ENCODE peak calls at places on chromosomes 3 and 15, in seven cellular contexts. U, O, M, R, L, Z and S are unnamed samples.

GRCh38 chr3:143445118-143445517 is 325.5 kb downstream of the CHST2 start:
- DNase-seq in O (no peak), M (no peak), R (peak; percentile 43), U (no peak), Z (no peak), L (no peak), S (no peak)

GRCh38 chr3:69451594-69451993 is 65.7 kb upstream of the FRMD4B start:
- DNase-seq in M (no peak), O (no peak), R (no peak), L (peak; percentile 78), Z (no peak), U (no peak), S (no peak)

GRCh38 chr3:113606539-113607218 is 74.3 kb downstream of the SIDT1 start:
- DNase-seq in Z (no peak), O (no peak), U (no peak), M (no peak), L (no peak), R (peak; percentile 75), S (no peak)

GRCh38 chr3:131655076-131655685 is 152.4 kb upstream of the MRPL3 start:
- DNase-seq in U (no peak), R (no peak), O (no peak), L (no peak), M (no peak), Z (no peak), S (no peak)

GRCh38 chr3:10867384-10867783 is 51.4 kb downstream of the SLC6A11 start:
- DNase-seq in Z (no peak), M (no peak), L (no peak), U (peak; percentile 24), R (no peak), O (no peak), S (peak; percentile 71)

GRCh38 chr15:33154366-33155166 is 39.9 kb downstream of the FMN1 start:
- DNase-seq in R (no peak), Z (no peak), L (no peak), U (no peak), O (no peak), M (no peak), S (no peak)

GRCh38 chr3:145817870-145818483 is 343.0 kb downstream of the PLOD2 start:
- DNase-seq in Z (no peak), L (no peak), R (no peak), U (no peak), M (no peak), O (no peak), S (no peak)

GRCh38 chr3:150430272-150430671 is 22.2 kb downstream of the TSC22D2 start:
- DNase-seq in U (no peak), M (no peak), Z (no peak), O (no peak), R (no peak), L (no peak), S (no peak)

GRCh38 chr3:72888546-72889309 is 882 bp downstream of the GXYLT2 start:
- DNase-seq in Z (peak; percentile 17), U (peak; percentile 24), O (no peak), R (no peak), L (no peak), M (peak; percentile 51), S (no peak)

GRCh38 chr3:8665407-8665896 is 20.9 kb upstream of the SSUH2 start:
- DNase-seq in U (no peak), M (peak; percentile 56), R (peak; percentile 67), Z (no peak), L (no peak), O (no peak), S (no peak)

GRCh38 chr3:114718897-114719208 is 425.0 kb downstream of the TIGIT start:
- DNase-seq in U (no peak), R (no peak), O (no peak), Z (no peak), L (no peak), M (peak; percentile 25), S (no peak)

GRCh38 chr3:35422826-35423601 is 216.3 kb upstream of the ARPP21 start:
- DNase-seq in Z (no peak), M (no peak), L (no peak), R (no peak), O (no peak), U (no peak), S (no peak)

GRCh38 chr3:156981005-156981404 is 154.9 kb downstream of the LEKR1 start:
- DNase-seq in Z (no peak), L (no peak), O (no peak), R (no peak), M (no peak), U (no peak), S (no peak)

GRCh38 chr15:35886765-35887164 is 340.8 kb upstream of the DPH6 start:
- DNase-seq in O (no peak), R (no peak), U (no peak), Z (no peak), L (peak; percentile 20), M (no peak), S (no peak)

GRCh38 chr3:42752441-42752840 is 20.6 kb downstream of the CCDC13 start:
- DNase-seq in M (no peak), O (no peak), Z (no peak), U (no peak), L (no peak), R (no peak), S (no peak)

GRCh38 chr15:89051875-89052274 is 36.4 kb upstream of the ABHD2 start:
- DNase-seq in R (no peak), U (no peak), O (no peak), Z (no peak), M (peak; percentile 12), L (no peak), S (no peak)

GRCh38 chr15:52520421-52520820 is 8.3 kb downstream of the MYO5A start:
- DNase-seq in O (no peak), R (no peak), Z (no peak), L (no peak), M (no peak), U (no peak), S (no peak)

GRCh38 chr3:185308126-185308754 is 54.4 kb upstream of the EHHADH start:
- DNase-seq in Z (peak; percentile 34), R (peak; percentile 49), L (peak; percentile 44), O (peak; percentile 51), U (peak; percentile 79), M (peak; percentile 71), S (peak; percentile 67)

GRCh38 chr15:63157066-63157890 is at the start of gene RPS27L:
- DNase-seq in L (peak; percentile 95), O (peak; percentile 78), R (peak; percentile 77), M (peak; percentile 88), U (peak; percentile 95), Z (peak; percentile 87), S (peak; percentile 90)

GRCh38 chr15:69035205-69035917 is 20.9 kb downstream of the NOX5 start:
- DNase-seq in M (peak; percentile 23), L (no peak), O (no peak), R (no peak), Z (peak; percentile 21), U (peak; percentile 64), S (peak; percentile 67)

GRCh38 chr15:35329521-35329921 is 216.4 kb downstream of the DPH6 start:
- DNase-seq in Z (no peak), O (no peak), L (no peak), M (no peak), U (no peak), R (no peak), S (no peak)

GRCh38 chr3:194328080-194328571 is 23.0 kb downstream of the CPN2 start:
- DNase-seq in R (no peak), Z (no peak), M (no peak), U (peak; percentile 47), L (peak; percentile 56), O (no peak), S (no peak)

GRCh38 chr3:86830566-86830965 is 160.4 kb downstream of the VGLL3 start:
- DNase-seq in M (no peak), O (no peak), Z (no peak), R (no peak), U (no peak), L (no peak), S (no peak)
- TF ChIP-seq JUND in M (no peak), O (no peak), Z (no peak), R (no peak), U (no peak), L (no peak), S (no peak)

GRCh38 chr3:44915702-44916438 is 41.5 kb downstream of the TGM4 start:
- DNase-seq in Z (no peak), M (peak; percentile 20), L (peak; percentile 35), R (no peak), U (peak; percentile 28), O (no peak), S (no peak)
- TF ChIP-seq JUND in Z (no peak), M (no peak), L (no peak), R (no peak), U (no peak), O (no peak), S (no peak)

DNA sequence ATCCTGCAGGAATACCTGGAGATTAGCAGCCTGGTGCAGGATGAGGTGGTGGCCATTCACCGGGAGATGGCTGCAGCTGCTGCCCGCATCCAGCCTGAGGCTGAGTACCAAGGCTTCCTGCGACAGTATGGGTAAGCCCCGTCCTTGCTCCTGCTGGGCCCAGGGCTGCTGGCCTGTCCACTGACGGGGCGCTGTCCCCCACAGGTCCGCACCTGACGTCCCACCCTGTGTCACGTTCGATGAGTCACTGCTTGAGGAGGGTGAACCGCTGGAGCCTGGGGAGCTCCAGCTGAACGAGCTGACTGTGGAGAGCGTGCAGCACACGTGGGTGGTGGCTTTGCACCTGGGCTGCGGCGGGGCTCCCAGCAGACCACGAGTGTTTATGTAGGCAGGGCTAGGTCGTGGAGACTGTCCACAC is 5.0 kb downstream of the FES start:
- DNase-seq in O (no peak), U (no peak), L (no peak), R (no peak), Z (no peak), M (no peak), S (no peak)
- TF ChIP-seq JUND in O (no peak), U (no peak), L (no peak), R (no peak), Z (no peak), M (no peak), S (no peak)

DNA sequence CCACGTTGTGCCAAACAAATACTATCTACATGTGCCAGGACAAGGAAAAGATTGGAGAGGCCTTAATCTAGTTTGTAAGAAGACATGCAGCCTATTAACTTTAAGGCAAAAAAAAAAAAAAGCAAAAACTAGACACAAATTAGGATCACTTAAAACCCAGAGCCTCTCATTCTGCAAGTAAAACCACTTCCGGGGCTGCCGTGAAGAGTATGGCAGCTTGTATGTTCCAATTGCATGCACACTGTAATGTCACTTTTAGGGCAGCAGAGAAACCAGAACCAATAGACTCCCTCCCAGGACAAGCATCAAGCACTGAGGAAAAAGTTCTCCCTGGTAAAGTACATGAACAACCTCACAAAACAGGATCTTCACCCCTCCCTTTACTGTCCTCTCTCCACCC is 70.6 kb downstream of the RSL24D1 start:
- DNase-seq in L (no peak), O (no peak), U (no peak), R (no peak), Z (no peak), M (no peak), S (no peak)
- TF ChIP-seq JUND in L (no peak), O (no peak), U (no peak), R (no peak), Z (no peak), M (no peak), S (no peak)

DNA sequence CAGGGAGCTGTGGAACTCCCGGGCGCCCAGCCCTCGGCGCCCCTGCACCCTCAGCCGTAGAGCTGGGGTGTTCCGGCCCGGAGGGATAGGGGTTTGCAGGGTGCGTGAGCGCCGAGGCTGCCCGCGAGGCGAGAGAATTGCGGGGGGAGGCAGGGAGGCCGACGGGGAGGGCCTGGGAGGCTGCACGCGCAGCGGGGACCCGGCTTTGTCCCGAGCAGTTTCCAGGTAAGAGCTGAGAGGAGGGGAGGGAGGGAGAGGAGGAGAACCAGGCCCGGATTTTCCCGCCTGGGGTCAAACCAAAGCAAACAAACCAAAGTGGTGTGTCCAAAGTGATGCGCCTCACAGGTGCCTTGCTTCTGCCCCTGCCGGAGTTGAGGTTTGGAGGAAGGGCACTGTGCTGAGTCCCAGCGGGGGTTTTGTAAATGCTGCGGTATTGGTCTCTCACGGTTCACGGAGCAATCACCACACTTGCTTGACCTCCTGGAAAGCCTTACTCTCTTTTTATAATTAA is 146.4 kb downstream of the TJP1 start:
- DNase-seq in O (no peak), U (no peak), L (no peak), M (no peak), R (no peak), Z (no peak), S (no peak)
- TF ChIP-seq JUND in O (no peak), U (no peak), L (no peak), M (no peak), R (no peak), Z (no peak), S (no peak)